ENCODE peak calls at places on chromosomes 2 and 18, in nine cellular contexts. U is GM20000; L is anterior cingulate cortex; G is transverse colon; T is HCEC 1CT; D is activated gamma-delta T cell treated with Interleukin-2 at 50 U/mL for 16 hours; E is colonic mucosa; Z is stimulated activated CD4-positive, alpha-beta T cell treated with anti-CD3 and anti-CD28 coated beads, Interleukin-2, amount 100 ng/mL, for 24 hours; Y is HFFc6. S is an unnamed sample.

GRCh38 chr2:32738939-32739338 is 111.1 kb downstream of the TTC27 start:
- DNase-seq in T (no peak), L (no peak), Z (no peak), U (no peak), Y (no peak), G (no peak), D (no peak), E (no peak), S (no peak)

GRCh38 chr2:136323212-136323611 is 205.3 kb upstream of the CXCR4 start:
- DNase-seq in T (no peak), L (no peak), Z (no peak), G (no peak), D (no peak), U (no peak), Y (no peak), E (no peak), S (no peak)

GRCh38 chr2:174692256-174692830 is 71.9 kb downstream of the CHRNA1 start:
- DNase-seq in E (no peak), T (no peak), U (no peak), Y (peak), L (peak), Z (no peak), G (no peak), D (no peak), S (no peak)

GRCh38 chr2:153391131-153391530 is 87.4 kb downstream of the RPRM start:
- DNase-seq in G (no peak), L (no peak), Y (no peak), U (no peak), T (no peak), Z (no peak), E (no peak), D (no peak), S (no peak)

GRCh38 chr18:6239716-6240115 is 175.0 kb downstream of the L3MBTL4 start:
- DNase-seq in Y (no peak), E (no peak), Z (no peak), D (no peak), U (no peak), G (no peak), T (no peak), L (no peak), S (no peak)

GRCh38 chr2:128521482-128521881 is 202.8 kb upstream of the HS6ST1 start:
- DNase-seq in G (no peak), L (no peak), E (no peak), U (no peak), Z (no peak), T (no peak), Y (no peak), D (no peak), S (no peak)

GRCh38 chr2:137950238-137950637 is 14.0 kb upstream of the HNMT start:
- DNase-seq in D (no peak), U (no peak), Y (no peak), Z (no peak), G (no peak), L (no peak), T (no peak), E (no peak), S (no peak)

GRCh38 chr18:22505136-22505535 is 87.4 kb upstream of the CTAGE1 start:
- DNase-seq in T (peak), G (no peak), L (no peak), U (no peak), D (no peak), Z (no peak), E (no peak), Y (peak), S (no peak)

GRCh38 chr2:158124896-158125295 is 23.2 kb downstream of the UPP2 start:
- DNase-seq in L (no peak), Z (no peak), D (no peak), T (no peak), Y (no peak), U (no peak), G (peak), E (peak), S (no peak)

GRCh38 chr18:7020995-7021777 is 96.4 kb downstream of the LAMA1 start:
- DNase-seq in T (no peak), Z (no peak), L (no peak), G (no peak), U (no peak), D (no peak), E (no peak), Y (no peak), S (no peak)

GRCh38 chr2:65487404-65487803 is 55.0 kb upstream of the SPRED2 start:
- DNase-seq in G (no peak), T (no peak), D (no peak), L (no peak), Y (no peak), E (no peak), Z (no peak), U (no peak), S (no peak)

GRCh38 chr18:2627821-2628276 is 27.7 kb upstream of the SMCHD1 start:
- DNase-seq in E (no peak), Y (peak), D (no peak), U (no peak), Z (no peak), L (no peak), G (no peak), T (peak), S (no peak)

GRCh38 chr2:26542194-26542455 is 64.2 kb upstream of the OTOF start:
- DNase-seq in L (no peak), Z (no peak), E (peak), U (no peak), T (no peak), G (no peak), D (no peak), Y (no peak), S (no peak)

GRCh38 chr2:129483366-129483765 is 496.1 kb upstream of the RAB6C start:
- DNase-seq in Z (no peak), E (no peak), T (no peak), L (no peak), D (no peak), Y (no peak), U (no peak), G (no peak), S (no peak)

GRCh38 chr18:36408606-36409005 is 111.1 kb downstream of the FHOD3 start:
- DNase-seq in L (no peak), D (no peak), T (no peak), E (no peak), U (no peak), Z (no peak), Y (no peak), G (no peak), S (no peak)

S was measured in B cell.